ENCODE peak calls at places on chromosomes 12 and 14, in five cellular contexts. One of them, this sample, is unnamed.

GRCh38 chr12:62466018-62466595 is 519 bp upstream of the MON2 start:
- DNase-seq in mesenchymal stem cell: peak
- DNase-seq in H9: peak
- DNase-seq in neuronal stem cell: no peak
- DNase-seq in H1: peak
- DNase-seq in this sample: peak

GRCh38 chr14:44446965-44447364 is 60.1 kb downstream of the FSCB start:
- DNase-seq in H1: no peak
- DNase-seq in H9: no peak
- DNase-seq in mesenchymal stem cell: no peak
- DNase-seq in neuronal stem cell: no peak
- DNase-seq in this sample: no peak

GRCh38 chr14:101462726-101463565 is 98.3 kb upstream of the DIO3 start:
- DNase-seq in neuronal stem cell: no peak
- DNase-seq in mesenchymal stem cell: no peak
- DNase-seq in H1: no peak
- DNase-seq in H9: no peak
- DNase-seq in this sample: no peak

GRCh38 chr12:103523771-103524170 is 28.0 kb upstream of the C12orf42 start:
- DNase-seq in neuronal stem cell: no peak
- DNase-seq in mesenchymal stem cell: no peak
- DNase-seq in H1: no peak
- DNase-seq in H9: no peak
- DNase-seq in this sample: no peak

GRCh38 chr14:103483600-103483999 is 39.0 kb downstream of the CKB start:
- DNase-seq in H1: no peak
- DNase-seq in H9: no peak
- DNase-seq in neuronal stem cell: no peak
- DNase-seq in mesenchymal stem cell: peak
- DNase-seq in this sample: peak

GRCh38 chr14:37116933-37117844 is 55.2 kb downstream of the SLC25A21 start:
- DNase-seq in neuronal stem cell: no peak
- DNase-seq in mesenchymal stem cell: peak
- DNase-seq in H1: no peak
- DNase-seq in H9: no peak
- DNase-seq in this sample: peak

GRCh38 chr12:28027947-28028724 is 55.6 kb upstream of the PTHLH start:
- DNase-seq in mesenchymal stem cell: no peak
- DNase-seq in H1: no peak
- DNase-seq in neuronal stem cell: no peak
- DNase-seq in H9: no peak
- DNase-seq in this sample: peak

GRCh38 chr12:754871-755562 is 2.6 kb downstream of the WNK1 start:
- DNase-seq in neuronal stem cell: no peak
- DNase-seq in mesenchymal stem cell: peak
- DNase-seq in H1: no peak
- DNase-seq in H9: no peak
- DNase-seq in this sample: peak

GRCh38 chr14:59699422-59699821 is 122.8 kb upstream of the CCDC175 start:
- DNase-seq in neuronal stem cell: no peak
- DNase-seq in H1: no peak
- DNase-seq in mesenchymal stem cell: no peak
- DNase-seq in H9: no peak
- DNase-seq in this sample: no peak

GRCh38 chr12:95385246-95385645 is 88.7 kb upstream of the METAP2 start:
- DNase-seq in H1: no peak
- DNase-seq in mesenchymal stem cell: no peak
- DNase-seq in neuronal stem cell: no peak
- DNase-seq in H9: no peak
- DNase-seq in this sample: peak

GRCh38 chr12:131507881-131508280 is 203.0 kb upstream of the SFSWAP start:
- DNase-seq in H9: peak
- DNase-seq in neuronal stem cell: no peak
- DNase-seq in H1: no peak
- DNase-seq in mesenchymal stem cell: no peak
- DNase-seq in this sample: no peak

GRCh38 chr12:51923506-51924365 is 16.4 kb downstream of the ACVRL1 start:
- DNase-seq in neuronal stem cell: no peak
- DNase-seq in H1: peak
- DNase-seq in mesenchymal stem cell: no peak
- DNase-seq in H9: peak
- DNase-seq in this sample: no peak

GRCh38 chr12:87809916-87810315 is 219.3 kb downstream of the C12orf50 start:
- DNase-seq in mesenchymal stem cell: peak
- DNase-seq in neuronal stem cell: no peak
- DNase-seq in H9: no peak
- DNase-seq in H1: no peak
- DNase-seq in this sample: peak

GRCh38 chr12:4251228-4251891 is 22.2 kb upstream of the CCND2 start:
- DNase-seq in H1: no peak
- DNase-seq in mesenchymal stem cell: no peak
- DNase-seq in neuronal stem cell: no peak
- DNase-seq in H9: no peak
- DNase-seq in this sample: no peak

GRCh38 chr12:92568631-92569128 is 134.1 kb upstream of the PLEKHG7 start:
- DNase-seq in H1: no peak
- DNase-seq in mesenchymal stem cell: no peak
- DNase-seq in H9: no peak
- DNase-seq in neuronal stem cell: no peak
- DNase-seq in this sample: no peak

GRCh38 chr12:64006211-64006610 is 161.7 kb downstream of the SRGAP1 start:
- DNase-seq in neuronal stem cell: no peak
- DNase-seq in H1: no peak
- DNase-seq in H9: no peak
- DNase-seq in mesenchymal stem cell: peak
- DNase-seq in this sample: peak

GRCh38 chr14:80546056-80546854 is 335.0 kb upstream of the DIO2 start:
- DNase-seq in H1: no peak
- DNase-seq in mesenchymal stem cell: no peak
- DNase-seq in H9: no peak
- DNase-seq in neuronal stem cell: no peak
- DNase-seq in this sample: no peak

GRCh38 chr14:68634874-68635601 is 157.8 kb downstream of the ZFP36L1 start:
- DNase-seq in H9: no peak
- DNase-seq in H1: peak
- DNase-seq in mesenchymal stem cell: no peak
- DNase-seq in neuronal stem cell: no peak
- DNase-seq in this sample: no peak

GRCh38 chr14:96359959-96360358 is 3.2 kb downstream of the ATG2B start:
- DNase-seq in neuronal stem cell: no peak
- DNase-seq in H1: no peak
- DNase-seq in mesenchymal stem cell: no peak
- DNase-seq in H9: no peak
- DNase-seq in this sample: no peak

DNA sequence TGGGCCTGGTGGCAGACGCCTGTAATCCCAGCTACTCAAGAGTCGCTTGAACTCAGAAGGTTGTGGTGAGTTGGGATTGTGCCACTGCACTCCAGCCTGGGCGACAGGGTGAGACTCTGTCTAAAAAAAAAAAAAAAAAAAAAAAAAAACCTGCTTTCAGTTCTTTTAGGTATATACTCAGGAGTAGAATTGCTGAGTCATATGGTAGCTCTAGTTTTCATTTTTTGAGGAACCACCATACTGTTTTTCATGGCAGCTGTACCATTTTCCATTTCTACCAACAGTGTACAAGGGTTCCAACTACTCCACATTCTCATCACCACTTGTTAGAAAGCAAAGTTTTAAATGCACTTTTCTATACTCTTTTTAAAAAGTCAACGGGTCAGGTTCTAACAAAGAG is 119.8 kb downstream of the DPF3 start:
- DNase-seq in neuronal stem cell: no peak
- DNase-seq in mesenchymal stem cell: no peak
- DNase-seq in H9: no peak
- DNase-seq in H1: no peak
- DNase-seq in this sample: no peak
- H3K27ac ChIP-seq in neuronal stem cell: no peak
- H3K27ac ChIP-seq in mesenchymal stem cell: no peak
- H3K27ac ChIP-seq in H9: no peak
- H3K27ac ChIP-seq in H1: no peak
- H3K27ac ChIP-seq in this sample: no peak

DNA sequence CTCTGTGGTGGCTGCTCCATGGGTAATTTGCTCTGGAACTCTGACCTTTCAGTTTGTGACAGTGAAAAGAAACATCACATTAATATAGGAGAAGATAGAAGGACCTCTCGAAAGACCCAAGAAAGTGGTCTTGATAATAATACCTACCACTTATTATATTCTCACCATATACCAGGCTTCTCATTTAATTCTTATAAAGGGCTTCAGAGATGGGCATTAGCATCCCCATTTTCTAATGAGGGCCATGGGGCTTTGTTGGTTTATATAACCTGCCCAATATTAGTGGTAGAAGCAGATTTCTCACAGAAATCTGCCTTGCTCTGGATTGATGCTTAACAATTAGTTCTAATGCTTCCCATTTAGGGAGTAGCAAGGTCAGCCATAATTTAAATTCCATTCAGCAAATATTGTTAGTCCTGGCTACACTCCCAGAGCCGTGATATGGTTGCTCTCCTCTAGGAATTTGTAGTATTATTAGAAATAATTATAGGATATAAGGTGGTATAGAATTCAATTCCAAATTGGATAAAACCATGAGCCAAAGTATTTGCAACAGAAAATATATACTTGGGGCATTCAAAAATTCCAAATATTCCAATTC is 7.4 kb upstream of the AMIGO2 start:
- DNase-seq in H9: no peak
- DNase-seq in mesenchymal stem cell: peak
- DNase-seq in H1: no peak
- DNase-seq in neuronal stem cell: no peak
- DNase-seq in this sample: peak
- H2BK15ac ChIP-seq in H9: no peak
- H2BK15ac ChIP-seq in mesenchymal stem cell: no peak
- H2BK15ac ChIP-seq in H1: no peak
- H2BK15ac ChIP-seq in neuronal stem cell: no peak
- H2BK15ac ChIP-seq in this sample: no peak

GRCh38 chr12:108832730-108833354 is 24.5 kb downstream of the SSH1 start:
- DNase-seq in H1: no peak
- DNase-seq in mesenchymal stem cell: peak
- DNase-seq in H9: no peak
- DNase-seq in neuronal stem cell: no peak
- DNase-seq in this sample: peak
- H3K14ac ChIP-seq in H1: no peak
- H3K14ac ChIP-seq in mesenchymal stem cell: no peak
- H3K14ac ChIP-seq in H9: no peak
- H3K14ac ChIP-seq in neuronal stem cell: no peak
- H3K14ac ChIP-seq in this sample: peak

DNA sequence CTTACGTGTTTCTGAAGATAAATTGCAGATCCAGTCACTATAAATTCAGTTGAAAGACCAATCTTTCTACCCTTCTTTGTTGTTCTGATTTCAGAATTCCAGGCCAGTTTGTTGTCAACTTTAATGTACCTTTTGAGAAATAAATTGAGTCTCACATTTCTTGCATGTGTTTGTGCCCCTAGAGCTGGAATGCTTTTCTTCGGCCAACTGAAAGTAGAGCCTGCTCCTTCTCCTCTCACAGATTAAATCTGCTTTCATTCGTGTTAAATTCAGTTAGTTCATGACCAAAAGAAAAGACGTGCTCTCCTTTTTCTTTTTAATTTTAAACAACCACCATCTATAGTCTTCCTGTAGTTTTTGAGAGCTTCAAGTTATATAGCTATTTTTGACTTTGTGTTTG is 22.9 kb downstream of the SOCS2 start:
- DNase-seq in H1: no peak
- DNase-seq in neuronal stem cell: no peak
- DNase-seq in mesenchymal stem cell: no peak
- DNase-seq in H9: no peak
- DNase-seq in this sample: no peak
- H3K27ac ChIP-seq in H1: no peak
- H3K27ac ChIP-seq in neuronal stem cell: no peak
- H3K27ac ChIP-seq in mesenchymal stem cell: no peak
- H3K27ac ChIP-seq in H9: no peak
- H3K27ac ChIP-seq in this sample: no peak

DNA sequence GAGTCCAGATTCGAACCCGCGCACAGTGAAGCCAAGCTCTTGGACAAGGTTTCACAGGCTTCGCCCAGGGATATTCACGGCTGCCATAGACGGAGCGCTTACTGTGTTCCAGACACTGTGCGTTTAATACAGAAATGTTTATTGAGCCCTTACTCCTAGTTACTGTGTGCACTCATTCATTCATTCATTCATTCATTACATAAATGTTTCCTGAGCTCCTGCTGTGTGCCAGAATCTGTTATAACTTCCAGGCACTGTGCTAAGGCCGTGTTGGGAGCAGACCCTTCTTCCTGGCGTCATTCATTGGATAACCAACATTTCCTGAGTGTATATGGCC is 734 bp upstream of the MED13L start:
- DNase-seq in H1: no peak
- DNase-seq in mesenchymal stem cell: no peak
- DNase-seq in H9: no peak
- DNase-seq in neuronal stem cell: no peak
- DNase-seq in this sample: no peak
- H2BK15ac ChIP-seq in H1: peak
- H2BK15ac ChIP-seq in mesenchymal stem cell: peak
- H2BK15ac ChIP-seq in H9: no peak
- H2BK15ac ChIP-seq in neuronal stem cell: no peak
- H2BK15ac ChIP-seq in this sample: peak

DNA sequence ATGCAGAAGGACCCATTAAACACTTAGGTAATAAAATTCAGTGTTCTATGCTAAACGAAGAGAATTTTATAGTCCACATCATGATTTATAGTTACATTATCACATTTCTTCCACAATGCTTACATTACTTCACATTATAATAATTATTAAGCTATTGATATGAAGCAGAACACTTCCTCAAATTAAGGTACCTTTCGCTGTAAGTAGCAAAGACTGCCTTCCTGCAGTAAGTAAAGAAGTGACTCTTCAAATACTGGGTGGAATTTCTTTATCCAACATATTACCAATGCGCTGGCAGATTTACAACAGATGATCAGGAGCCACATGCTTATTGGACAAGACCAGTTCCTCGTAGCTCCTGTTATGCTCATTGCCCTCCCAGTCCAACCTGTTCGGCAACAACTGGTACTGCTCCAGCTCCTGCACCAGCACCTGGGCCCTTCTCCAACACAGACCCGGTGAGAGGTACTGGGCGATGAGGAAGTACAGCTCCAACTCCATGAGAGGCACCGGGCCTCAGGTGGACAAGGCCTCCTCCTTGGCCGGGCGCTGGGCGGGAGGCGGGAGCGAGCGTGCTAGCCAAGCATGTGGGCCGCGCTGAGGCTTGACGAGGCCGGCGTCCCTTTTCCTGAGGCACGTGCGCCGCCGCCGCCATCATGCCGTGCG is 210.7 kb upstream of the ATP2B1 start:
- DNase-seq in H1: no peak
- DNase-seq in mesenchymal stem cell: no peak
- DNase-seq in H9: no peak
- DNase-seq in neuronal stem cell: no peak
- DNase-seq in this sample: no peak
- H3K14ac ChIP-seq in H1: no peak
- H3K14ac ChIP-seq in mesenchymal stem cell: no peak
- H3K14ac ChIP-seq in H9: no peak
- H3K14ac ChIP-seq in neuronal stem cell: peak
- H3K14ac ChIP-seq in this sample: no peak

GRCh38 chr14:22097606-22098292 is 424.1 kb upstream of the OR4E1 start:
- DNase-seq in H1: no peak
- DNase-seq in mesenchymal stem cell: no peak
- DNase-seq in neuronal stem cell: no peak
- DNase-seq in H9: no peak
- DNase-seq in this sample: no peak
- H3K27ac ChIP-seq in H1: no peak
- H3K27ac ChIP-seq in mesenchymal stem cell: no peak
- H3K27ac ChIP-seq in neuronal stem cell: no peak
- H3K27ac ChIP-seq in H9: no peak
- H3K27ac ChIP-seq in this sample: no peak

This sample was measured in IMR-90.